ENCODE peak calls at places on chromosomes 5 and 9, in nine cellular contexts. N is WTC11, K is RWPE1, P is coronary artery, G is activated B cell treated with CpG ODN at 0.5 μM for 24 hours, A is nephron progenitor cell, M is GM20000, V is lower lobe of right lung, D is endodermal cell. W is an unnamed sample.

GRCh38 chr9:116008278-116008677 is 145.3 kb upstream of the PAPPA start:
- DNase-seq in N (no peak), K (peak), P (no peak), G (no peak), A (no peak), M (no peak), V (no peak), D (no peak), W (no peak)

GRCh38 chr5:173228639-173229380 is 6.2 kb downstream of the NKX2-5 start:
- DNase-seq in N (peak), K (no peak), P (no peak), G (no peak), A (peak), M (no peak), V (no peak), D (peak), W (no peak)

GRCh38 chr9:78707481-78707977 is 410.6 kb downstream of the PSAT1 start:
- DNase-seq in N (no peak), K (peak), P (no peak), G (no peak), A (no peak), M (peak), V (no peak), D (no peak), W (no peak)

GRCh38 chr5:82676663-82677062 is 398.5 kb upstream of the RPS23 start:
- DNase-seq in N (no peak), K (no peak), P (no peak), G (no peak), A (no peak), M (peak), V (no peak), D (no peak), W (no peak)

GRCh38 chr9:77876091-77876490 is 155.5 kb downstream of the GNAQ start:
- DNase-seq in N (no peak), K (no peak), P (no peak), G (no peak), A (peak), M (no peak), V (no peak), D (peak), W (no peak)

GRCh38 chr5:5179597-5179996 is 39.5 kb downstream of the ADAMTS16 start:
- DNase-seq in N (peak), K (no peak), P (no peak), G (no peak), A (no peak), M (no peak), V (no peak), D (peak), W (no peak)

GRCh38 chr5:4572297-4572696 is 567.8 kb upstream of the ADAMTS16 start:
- DNase-seq in N (no peak), K (no peak), P (no peak), G (no peak), A (no peak), M (no peak), V (no peak), D (no peak), W (no peak)

GRCh38 chr9:85178486-85178885 is 509.0 kb downstream of the NTRK2 start:
- DNase-seq in N (no peak), K (peak), P (no peak), G (no peak), A (peak), M (no peak), V (no peak), D (no peak), W (no peak)

GRCh38 chr5:13316191-13316590 is 628.3 kb downstream of the DNAH5 start:
- DNase-seq in N (no peak), K (no peak), P (no peak), G (no peak), A (peak), M (no peak), V (no peak), D (no peak), W (no peak)

GRCh38 chr5:138264183-138264582 is 10.2 kb downstream of the GFRA3 start:
- DNase-seq in N (no peak), K (no peak), P (no peak), G (no peak), A (no peak), M (no peak), V (no peak), D (peak), W (no peak)

GRCh38 chr5:96961053-96961452 is 25.2 kb downstream of the LNPEP start:
- DNase-seq in N (no peak), K (no peak), P (no peak), G (no peak), A (no peak), M (peak), V (no peak), D (no peak), W (no peak)

GRCh38 chr9:71928376-71928775 is 16.9 kb downstream of the C9orf85 start:
- DNase-seq in N (no peak), K (no peak), P (no peak), G (no peak), A (no peak), M (no peak), V (no peak), D (no peak), W (no peak)

GRCh38 chr5:173612948-173613347 is 3.5 kb downstream of the BOD1 start:
- DNase-seq in N (no peak), K (no peak), P (no peak), G (no peak), A (no peak), M (no peak), V (no peak), D (no peak), W (no peak)

GRCh38 chr5:17890501-17890900 is 256.2 kb downstream of the TAF11L14 start:
- DNase-seq in N (no peak), K (no peak), P (no peak), G (no peak), A (no peak), M (no peak), V (no peak), D (no peak), W (no peak)

GRCh38 chr9:32423371-32423770 is 38.9 kb downstream of the ACO1 start:
- DNase-seq in N (no peak), K (no peak), P (no peak), G (no peak), A (no peak), M (no peak), V (no peak), D (no peak), W (no peak)

GRCh38 chr5:170755679-170756456 is 27.7 kb upstream of the GABRP start:
- DNase-seq in N (no peak), K (no peak), P (no peak), G (no peak), A (no peak), M (no peak), V (peak), D (no peak), W (no peak)

GRCh38 chr5:17719592-17719991 is 85.3 kb downstream of the TAF11L14 start:
- DNase-seq in N (no peak), K (no peak), P (no peak), G (no peak), A (no peak), M (no peak), V (no peak), D (no peak), W (no peak)

GRCh38 chr5:109907751-109908150 is 218.0 kb downstream of the MAN2A1 start:
- DNase-seq in N (no peak), K (peak), P (no peak), G (no peak), A (no peak), M (no peak), V (no peak), D (no peak), W (no peak)

GRCh38 chr5:44365351-44365750 is 23.9 kb downstream of the FGF10 start:
- DNase-seq in N (no peak), K (no peak), P (no peak), G (no peak), A (no peak), M (no peak), V (no peak), D (no peak), W (no peak)

GRCh38 chr5:36305571-36306326 is 4.0 kb upstream of the RANBP3L start:
- DNase-seq in N (peak), K (peak), P (no peak), G (no peak), A (peak), M (peak), V (peak), D (peak), W (peak)

GRCh38 chr5:25754895-25755294 is 1110.1 kb upstream of the CDH10 start:
- DNase-seq in N (no peak), K (no peak), P (no peak), G (no peak), A (no peak), M (no peak), V (no peak), D (no peak), W (no peak)

GRCh38 chr9:119257592-119257991 is 111.6 kb downstream of the BRINP1 start:
- DNase-seq in N (no peak), K (no peak), P (no peak), G (no peak), A (no peak), M (no peak), V (no peak), D (no peak), W (no peak)

GRCh38 chr5:15566789-15567188 is 66.8 kb downstream of the FBXL7 start:
- DNase-seq in N (no peak), K (no peak), P (no peak), G (no peak), A (no peak), M (no peak), V (no peak), D (no peak), W (no peak)

GRCh38 chr5:14435481-14435880 is 146.1 kb upstream of the OTULINL start:
- DNase-seq in N (no peak), K (no peak), P (no peak), G (no peak), A (no peak), M (no peak), V (no peak), D (no peak), W (no peak)

GRCh38 chr5:5271606-5272321 is 131.6 kb downstream of the ADAMTS16 start:
- DNase-seq in N (no peak), K (peak), P (no peak), G (no peak), A (no peak), M (no peak), V (no peak), D (no peak), W (no peak)

GRCh38 chr5:180898621-180899246 is at the start of gene BTNL8:
- DNase-seq in N (no peak), K (peak), P (no peak), G (no peak), A (no peak), M (no peak), V (no peak), D (no peak), W (peak)

GRCh38 chr5:132837868-132838267 is 7.4 kb upstream of the SHROOM1 start:
- DNase-seq in N (no peak), K (no peak), P (no peak), G (no peak), A (no peak), M (no peak), V (no peak), D (peak), W (no peak)

GRCh38 chr5:157758706-157759105 is 15.2 kb downstream of the LSM11 start:
- DNase-seq in N (no peak), K (no peak), P (no peak), G (no peak), A (no peak), M (no peak), V (no peak), D (no peak), W (no peak)

GRCh38 chr5:106675674-106676073 is 995.1 kb downstream of the EFNA5 start:
- DNase-seq in N (no peak), K (no peak), P (no peak), G (no peak), A (no peak), M (no peak), V (no peak), D (no peak), W (no peak)

GRCh38 chr5:55638455-55638854 is 73.7 kb downstream of the SLC38A9 start:
- DNase-seq in N (no peak), K (no peak), P (no peak), G (no peak), A (no peak), M (no peak), V (no peak), D (no peak), W (no peak)

GRCh38 chr5:140351609-140352334 is 5.4 kb upstream of the HBEGF start:
- DNase-seq in N (peak), K (peak), P (no peak), G (no peak), A (peak), M (peak), V (no peak), D (peak), W (no peak)

GRCh38 chr9:122097679-122098315 is 4.7 kb upstream of the TTLL11 start:
- DNase-seq in N (no peak), K (no peak), P (peak), G (no peak), A (no peak), M (no peak), V (no peak), D (no peak), W (no peak)

GRCh38 chr5:61623401-61624069 is 291.5 kb downstream of the ZSWIM6 start:
- DNase-seq in N (peak), K (no peak), P (no peak), G (no peak), A (no peak), M (no peak), V (no peak), D (peak), W (no peak)

GRCh38 chr5:2805080-2805479 is 53.6 kb upstream of the IRX2 start:
- DNase-seq in N (peak), K (no peak), P (no peak), G (no peak), A (no peak), M (no peak), V (peak), D (peak), W (no peak)

GRCh38 chr9:134205636-134206316 is 41.4 kb upstream of the RNU6ATAC start:
- DNase-seq in N (no peak), K (no peak), P (no peak), G (no peak), A (no peak), M (no peak), V (peak), D (no peak), W (peak)

GRCh38 chr5:147822686-147823491 is 8.6 kb downstream of the SPINK1 start:
- DNase-seq in N (peak), K (peak), P (no peak), G (no peak), A (peak), M (peak), V (no peak), D (peak), W (no peak)

DNA sequence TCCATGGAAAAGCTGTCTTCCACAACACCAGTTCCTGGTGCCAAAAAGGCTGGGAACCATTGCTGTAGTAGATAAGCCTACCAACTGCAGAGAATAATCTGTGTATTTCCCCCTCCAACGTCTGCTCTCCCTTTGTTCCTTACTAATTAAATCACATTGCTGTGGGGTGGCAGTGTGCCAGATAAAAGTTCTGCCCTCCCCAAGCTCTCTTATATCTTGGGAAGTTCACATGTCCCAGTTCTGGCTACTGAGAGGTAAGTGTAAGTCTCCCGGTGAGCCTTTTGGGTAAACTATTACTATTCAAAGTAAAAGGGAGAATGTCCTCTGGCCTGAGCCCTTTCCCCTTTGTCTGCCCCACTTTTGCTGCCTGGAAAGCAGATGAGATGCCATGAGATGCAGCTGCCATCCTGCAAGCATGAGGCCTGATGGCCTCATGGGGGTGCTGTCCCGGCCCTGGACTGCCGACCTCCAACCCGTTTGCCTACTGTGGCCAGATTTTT is 14.7 kb downstream of the ENC1 start:
- DNase-seq in N (no peak), K (no peak), P (no peak), G (no peak), A (no peak), M (no peak), V (no peak), D (peak), W (no peak)
- TF ChIP-seq CTCF in N (peak), K (no peak), P (no peak), G (no peak), A (no peak), M (no peak), V (no peak), D (peak), W (no peak)

GRCh38 chr5:90434116-90434714 is 24.7 kb upstream of the CETN3 start:
- DNase-seq in N (peak), K (peak), P (no peak), G (no peak), A (peak), M (peak), V (peak), D (peak), W (no peak)
- TF ChIP-seq CTCF in N (peak), K (peak), P (no peak), G (no peak), A (peak), M (peak), V (peak), D (peak), W (no peak)

DNA sequence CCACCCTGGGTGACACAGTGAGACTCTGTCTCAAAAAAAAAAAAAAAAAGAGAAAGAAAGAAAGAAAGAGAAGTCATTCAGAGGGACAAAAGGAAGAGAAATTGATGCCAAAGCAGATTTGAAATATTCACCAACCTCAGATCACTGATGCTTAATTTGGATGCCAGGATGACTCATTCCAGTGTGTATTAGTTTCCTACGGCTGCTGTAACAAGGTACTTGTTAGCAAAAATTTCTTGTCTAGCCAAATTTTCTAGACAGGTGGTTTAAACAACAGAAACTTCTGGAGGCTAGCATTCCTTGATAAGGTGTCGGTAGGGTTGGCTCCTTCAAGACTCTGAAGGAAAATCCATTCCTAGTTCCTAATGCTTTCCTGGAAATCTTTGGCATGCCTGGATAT is 42.1 kb downstream of the POU4F3 start:
- DNase-seq in N (no peak), K (no peak), P (no peak), G (no peak), A (no peak), M (no peak), V (no peak), D (no peak), W (no peak)
- TF ChIP-seq CTCF in N (no peak), K (no peak), P (no peak), G (no peak), A (no peak), M (no peak), V (no peak), D (no peak), W (no peak)

DNA sequence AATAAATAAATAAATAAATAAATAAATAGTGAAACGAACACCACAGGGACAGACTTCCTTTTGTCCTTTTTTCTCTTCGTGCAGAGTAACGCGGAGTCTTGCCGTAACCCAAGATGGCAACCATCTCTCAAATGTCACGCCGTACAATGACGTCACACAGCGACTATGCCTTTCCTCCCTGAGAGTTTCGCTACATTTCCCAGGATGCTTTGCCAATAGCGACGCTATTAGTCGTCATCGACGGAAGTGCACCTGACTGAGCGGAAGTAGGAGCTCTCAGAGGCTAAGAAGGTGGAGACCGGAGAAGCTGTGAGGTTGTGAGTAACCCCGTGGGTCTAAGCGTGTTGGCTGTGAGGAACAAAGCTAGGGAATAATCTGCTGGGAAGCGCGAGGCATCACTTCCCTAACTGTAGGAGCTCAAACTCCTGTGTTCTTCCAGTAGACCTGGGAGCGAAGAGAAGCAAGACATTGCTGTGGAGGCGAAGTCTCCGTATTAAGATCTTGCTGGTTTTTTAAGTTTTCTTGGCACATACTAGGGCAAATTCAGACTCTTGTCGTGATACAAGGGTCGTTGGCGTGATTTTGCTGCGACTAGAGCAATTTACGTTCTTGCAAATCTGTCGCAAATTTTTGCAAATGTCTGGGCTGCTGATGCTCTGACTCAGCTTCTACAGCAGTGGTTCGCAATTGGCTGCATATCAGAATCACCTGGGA is at the start of gene TTC1:
- DNase-seq in N (peak), K (peak), P (peak), G (peak), A (peak), M (peak), V (peak), D (peak), W (peak)
- TF ChIP-seq CTCF in N (no peak), K (no peak), P (no peak), G (no peak), A (no peak), M (no peak), V (no peak), D (no peak), W (no peak)

DNA sequence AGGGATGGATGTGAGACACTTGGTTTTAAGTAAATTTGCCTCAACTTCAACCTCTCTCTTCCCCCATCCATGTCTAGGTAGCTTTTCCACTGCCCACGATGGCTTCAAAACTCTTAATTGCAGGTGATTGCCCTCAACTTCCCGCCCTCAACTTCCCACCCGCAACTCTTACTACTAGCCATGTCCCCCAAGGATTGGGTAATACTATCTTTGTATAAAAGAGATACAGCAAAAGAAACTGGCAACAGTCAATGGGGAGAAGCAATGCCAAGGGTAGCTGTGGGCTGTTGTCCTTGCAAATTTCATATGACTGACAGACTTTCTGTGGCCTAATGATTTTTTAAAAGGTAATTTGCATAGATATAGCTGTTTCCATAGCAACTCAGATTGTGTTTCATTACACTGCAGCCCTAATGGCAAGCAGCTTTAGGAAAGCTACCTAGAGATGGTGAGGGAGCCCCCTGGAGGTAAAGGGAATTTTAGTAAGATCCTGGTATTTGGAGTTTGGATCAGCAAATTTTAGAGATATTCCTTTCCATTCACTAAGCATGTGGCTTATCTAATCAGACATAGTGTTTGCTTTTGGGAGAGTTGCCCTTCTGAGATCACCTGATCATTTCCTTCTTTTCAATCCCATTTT is 421.5 kb upstream of the DAP start:
- DNase-seq in N (peak), K (peak), P (no peak), G (no peak), A (peak), M (peak), V (no peak), D (peak), W (no peak)
- TF ChIP-seq CTCF in N (peak), K (peak), P (no peak), G (no peak), A (peak), M (peak), V (peak), D (peak), W (no peak)

GRCh38 chr9:127283917-127284316 is 19.3 kb downstream of the GARNL3 start:
- DNase-seq in N (peak), K (peak), P (no peak), G (no peak), A (no peak), M (no peak), V (no peak), D (peak), W (peak)
- TF ChIP-seq CTCF in N (no peak), K (peak), P (no peak), G (no peak), A (no peak), M (peak), V (peak), D (peak), W (peak)

DNA sequence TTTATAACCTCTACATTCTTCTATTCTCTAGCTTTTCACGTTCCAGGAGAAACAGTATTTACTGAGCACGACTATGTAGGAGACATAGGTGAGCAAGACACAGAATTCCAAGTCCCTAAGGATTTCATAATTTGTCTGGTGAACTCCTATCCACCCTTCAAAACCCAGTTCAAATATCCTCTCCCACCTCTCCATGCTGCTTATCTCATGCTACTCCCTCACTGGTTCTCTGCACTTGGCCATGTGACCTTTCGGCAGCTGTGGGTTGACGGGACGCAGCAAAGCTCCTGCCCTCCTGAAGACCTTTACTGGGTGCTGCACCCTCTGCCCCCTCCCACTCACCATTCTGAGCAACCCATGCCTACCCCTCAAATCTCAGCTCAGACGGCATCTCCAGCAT is 173.2 kb downstream of the RGS3 start:
- DNase-seq in N (no peak), K (no peak), P (peak), G (no peak), A (no peak), M (no peak), V (no peak), D (no peak), W (no peak)
- TF ChIP-seq CTCF in N (no peak), K (no peak), P (no peak), G (no peak), A (no peak), M (no peak), V (no peak), D (no peak), W (no peak)